ENCODE peak calls at places on chromosome 6, in seven cellular contexts. C, O, U, J, H, T and G are unnamed samples.

GRCh38 chr6:130381459-130382380 is 15.9 kb downstream of the TMEM200A start:
- DNase-seq in H (no peak), C (no peak), J (no peak), O (peak), U (no peak), T (peak), G (no peak)

GRCh38 chr6:47376930-47377329 is 67.2 kb upstream of the TNFRSF21 start:
- DNase-seq in C (no peak), T (no peak), U (no peak), H (no peak), J (no peak), O (no peak), G (no peak)

GRCh38 chr6:89611666-89612065 is 26.9 kb downstream of the LYRM2 start:
- DNase-seq in C (no peak), J (no peak), O (peak), T (peak), H (no peak), U (no peak), G (peak)

GRCh38 chr6:90495216-90495817 is 91.6 kb downstream of the MAP3K7 start:
- DNase-seq in U (no peak), O (no peak), C (peak), J (no peak), H (no peak), T (no peak), G (no peak)

GRCh38 chr6:150922137-150922536 is 56.6 kb downstream of the MTHFD1L start:
- DNase-seq in J (no peak), H (no peak), O (no peak), C (no peak), U (peak), T (no peak), G (no peak)

GRCh38 chr6:154002894-154003293 is 36.1 kb upstream of the OPRM1 start:
- DNase-seq in T (no peak), C (no peak), U (no peak), H (no peak), J (no peak), O (no peak), G (no peak)

GRCh38 chr6:158552055-158552795 is 7.7 kb upstream of the TMEM181 start:
- DNase-seq in C (no peak), T (no peak), H (no peak), J (no peak), O (no peak), U (no peak), G (no peak)

GRCh38 chr6:108650781-108651180 is 90.1 kb downstream of the FOXO3 start:
- DNase-seq in T (peak), O (no peak), U (peak), H (no peak), C (no peak), J (no peak), G (peak)

GRCh38 chr6:18099501-18099900 is 23.0 kb downstream of the NHLRC1 start:
- DNase-seq in J (no peak), O (no peak), C (no peak), H (no peak), T (no peak), U (no peak), G (no peak)

GRCh38 chr6:26183581-26184408 is 96.6 kb downstream of the HFE start:
- DNase-seq in C (peak), H (peak), U (no peak), J (no peak), T (peak), O (no peak), G (peak)

GRCh38 chr6:168584671-168585070 is 143.7 kb downstream of the SMOC2 start:
- DNase-seq in U (no peak), H (no peak), O (no peak), T (no peak), C (no peak), J (no peak), G (no peak)

GRCh38 chr6:148593130-148593812 is 153.6 kb upstream of the UST start:
- DNase-seq in H (no peak), T (no peak), J (no peak), C (no peak), O (no peak), U (peak), G (peak)

GRCh38 chr6:33427585-33428218 is 7.8 kb downstream of the SYNGAP1 start:
- DNase-seq in U (peak), T (no peak), C (peak), J (no peak), O (peak), H (peak), G (peak)

GRCh38 chr6:47661960-47662359 is 36.4 kb upstream of the ADGRF4 start:
- DNase-seq in J (no peak), U (no peak), O (no peak), C (no peak), T (no peak), H (no peak), G (no peak)

GRCh38 chr6:16286151-16286522 is 47.8 kb downstream of the GMPR start:
- DNase-seq in H (peak), C (peak), U (peak), J (peak), O (peak), T (peak), G (peak)

GRCh38 chr6:56484669-56485068 is 158.0 kb downstream of the DST start:
- DNase-seq in O (no peak), U (peak), C (no peak), J (no peak), H (no peak), T (no peak), G (peak)

GRCh38 chr6:3844097-3844463 is 5.1 kb upstream of the FAM50B start:
- DNase-seq in O (no peak), J (no peak), T (no peak), H (no peak), C (no peak), U (peak), G (peak)

GRCh38 chr6:116251568-116252384 is 2.1 kb downstream of the TSPYL4 start:
- DNase-seq in C (peak), U (no peak), J (no peak), H (no peak), O (no peak), T (no peak), G (peak)

GRCh38 chr6:14704383-14705271 is 541.2 kb upstream of the JARID2 start:
- DNase-seq in J (no peak), C (no peak), O (no peak), U (no peak), H (no peak), T (no peak), G (peak)

GRCh38 chr6:21947751-21948386 is 349.0 kb downstream of the PRL start:
- DNase-seq in O (no peak), J (no peak), H (no peak), T (no peak), C (no peak), U (peak), G (no peak)

GRCh38 chr6:4599924-4600323 is 176.3 kb upstream of the CDYL start:
- DNase-seq in T (no peak), O (no peak), H (peak), U (peak), J (peak), C (no peak), G (peak)

GRCh38 chr6:141326426-141326825 is 806.3 kb upstream of the GJE1 start:
- DNase-seq in T (no peak), C (no peak), U (peak), H (peak), J (peak), O (no peak), G (peak)

GRCh38 chr6:1598433-1598832 is 11.3 kb upstream of the FOXC1 start:
- DNase-seq in T (no peak), J (no peak), H (no peak), O (no peak), C (no peak), U (no peak), G (no peak)

GRCh38 chr6:14524319-14524718 is 406.7 kb downstream of the CD83 start:
- DNase-seq in U (no peak), T (no peak), C (no peak), J (no peak), H (no peak), O (no peak), G (peak)

GRCh38 chr6:46453221-46453620 is 38.0 kb downstream of the RCAN2 start:
- DNase-seq in O (no peak), C (no peak), T (no peak), U (no peak), J (no peak), H (no peak), G (peak)

GRCh38 chr6:79277109-79277508 is 42.6 kb upstream of the HMGN3 start:
- DNase-seq in H (no peak), U (peak), O (no peak), C (no peak), J (no peak), T (no peak), G (peak)

GRCh38 chr6:4466260-4466659 is 309.9 kb upstream of the CDYL start:
- DNase-seq in O (no peak), U (peak), T (no peak), J (no peak), H (no peak), C (no peak), G (no peak)

GRCh38 chr6:53375851-53376250 is 27.1 kb upstream of the ELOVL5 start:
- DNase-seq in O (no peak), U (no peak), J (no peak), H (no peak), T (no peak), C (no peak), G (peak)

GRCh38 chr6:150032598-150032997 is 7.3 kb upstream of the RAET1L start:
- DNase-seq in U (no peak), O (no peak), H (no peak), J (no peak), C (no peak), T (no peak), G (no peak)

GRCh38 chr6:137725949-137726348 is 141.1 kb upstream of the TNFAIP3 start:
- DNase-seq in T (no peak), H (no peak), O (no peak), C (no peak), J (no peak), U (no peak), G (no peak)

GRCh38 chr6:18122128-18123093 is at the start of gene NHLRC1:
- DNase-seq in T (no peak), O (no peak), J (no peak), C (peak), H (peak), U (peak), G (peak)

GRCh38 chr6:151721141-151721540 is 86.3 kb upstream of the ESR1 start:
- DNase-seq in T (no peak), C (no peak), H (no peak), U (no peak), O (no peak), J (no peak), G (peak)

GRCh38 chr6:107390056-107390455 is 69.3 kb downstream of the PDSS2 start:
- DNase-seq in O (no peak), T (no peak), J (no peak), C (no peak), U (no peak), H (no peak), G (no peak)

GRCh38 chr6:64553414-64553813 is 917.8 kb downstream of the PHF3 start:
- DNase-seq in J (no peak), T (peak), U (no peak), O (no peak), H (no peak), C (no peak), G (no peak)

GRCh38 chr6:170010665-170011232 is 259.3 kb downstream of the ERMARD start:
- DNase-seq in J (no peak), H (no peak), O (no peak), C (no peak), T (no peak), U (no peak), G (no peak)

GRCh38 chr6:37867756-37868446 is 48.4 kb downstream of the ZFAND3 start:
- DNase-seq in H (no peak), C (no peak), U (no peak), J (no peak), O (no peak), T (no peak), G (no peak)

GRCh38 chr6:143652840-143653239 is 24.9 kb upstream of the PHACTR2 start:
- DNase-seq in T (no peak), J (no peak), H (peak), O (no peak), U (no peak), C (no peak), G (no peak)

GRCh38 chr6:25769983-25770382 is 15.4 kb downstream of the SLC17A4 start:
- DNase-seq in J (no peak), T (no peak), O (no peak), C (no peak), H (no peak), U (peak), G (peak)

GRCh38 chr6:131101911-131102680 is 33.2 kb upstream of the AKAP7 start:
- DNase-seq in U (peak), J (no peak), H (peak), C (no peak), T (no peak), O (no peak), G (peak)

GRCh38 chr6:23021487-23021886 is 452.1 kb downstream of the HDGFL1 start:
- DNase-seq in O (no peak), J (no peak), C (no peak), U (no peak), T (no peak), H (no peak), G (no peak)

GRCh38 chr6:23013776-23014175 is 444.4 kb downstream of the HDGFL1 start:
- DNase-seq in U (peak), T (no peak), O (no peak), C (no peak), J (no peak), H (no peak), G (peak)

DNA sequence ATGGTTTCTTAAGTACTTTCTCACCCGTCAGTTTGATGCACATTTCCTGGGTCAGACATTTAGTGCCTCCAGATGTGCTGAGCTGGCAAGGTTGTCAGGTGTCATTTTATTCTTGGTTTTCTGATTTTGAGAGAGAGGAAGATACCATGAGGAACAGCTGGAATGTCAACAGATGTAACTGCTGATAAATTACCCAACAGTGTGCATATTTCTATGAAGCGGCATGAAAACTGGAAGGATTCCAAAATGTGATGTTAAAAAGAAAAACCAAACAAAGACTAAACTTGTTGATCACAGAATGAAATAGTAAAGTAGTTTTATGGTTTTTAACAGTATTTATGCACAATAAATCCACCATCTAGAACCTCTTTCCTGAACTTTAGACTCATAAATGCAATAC is 447.3 kb downstream of the HDGFL1 start:
- DNase-seq in J (no peak), C (no peak), T (no peak), O (no peak), H (no peak), U (no peak), G (no peak)
- TF ChIP-seq EZH2phosphoT487 in J (no peak), C (no peak), T (no peak), O (no peak), H (no peak), U (no peak), G (no peak)

DNA sequence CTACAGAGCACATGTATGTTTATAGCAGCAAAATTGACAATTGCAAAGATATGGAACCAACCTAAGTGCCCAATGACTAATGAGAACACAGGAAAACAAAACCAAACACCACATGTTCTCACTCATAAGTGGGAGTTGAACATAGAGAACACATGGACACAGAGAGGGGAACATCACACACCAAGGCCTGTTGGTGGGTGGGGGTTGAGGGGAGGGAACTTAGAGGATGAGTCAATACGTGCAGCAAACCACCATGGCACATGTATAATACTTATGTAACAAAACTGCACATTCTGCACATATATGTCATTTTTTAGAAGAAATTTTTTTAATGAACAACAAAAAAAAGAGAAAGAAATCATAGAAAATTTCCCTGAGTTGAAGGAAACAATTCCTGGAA is 3.9 kb downstream of the EPM2A start:
- DNase-seq in U (no peak), O (no peak), C (no peak), H (no peak), J (no peak), T (no peak), G (no peak)
- TF ChIP-seq EZH2phosphoT487 in U (no peak), O (no peak), C (no peak), H (no peak), J (no peak), T (no peak), G (no peak)

DNA sequence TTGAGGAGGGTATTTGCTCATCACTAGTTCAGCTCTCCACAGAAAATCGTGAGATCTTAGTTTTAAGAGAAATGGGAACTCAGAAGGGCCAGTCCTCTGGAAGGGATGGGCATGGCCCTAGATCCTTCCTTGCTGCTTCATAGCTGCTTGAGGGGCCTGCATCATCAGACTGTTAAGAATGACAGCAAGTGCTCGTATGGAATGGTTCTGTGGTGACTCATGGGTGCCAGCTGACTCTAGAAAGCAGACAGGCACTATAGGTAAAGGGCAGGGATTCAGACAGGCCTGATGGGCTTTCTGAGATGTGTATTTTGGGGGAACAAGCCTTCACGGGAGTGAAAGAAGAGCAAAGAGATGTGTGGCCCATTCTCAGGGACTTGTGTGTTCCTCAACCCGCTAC is 90.8 kb downstream of the MYLK4 start:
- DNase-seq in O (no peak), C (no peak), T (no peak), H (no peak), U (peak), J (no peak), G (peak)
- TF ChIP-seq EZH2phosphoT487 in O (no peak), C (no peak), T (no peak), H (no peak), U (no peak), J (no peak), G (no peak)

GRCh38 chr6:166252601-166253000 is 55.6 kb downstream of the PRR18 start:
- DNase-seq in T (no peak), O (no peak), C (no peak), U (no peak), J (no peak), H (no peak), G (no peak)

GRCh38 chr6:166257911-166258318 is 50.3 kb downstream of the PRR18 start:
- DNase-seq in U (peak), J (no peak), O (no peak), T (no peak), C (no peak), H (no peak), G (no peak)

GRCh38 chr6:166251655-166252054 is 56.5 kb downstream of the PRR18 start:
- DNase-seq in T (no peak), H (no peak), C (no peak), U (no peak), J (no peak), O (no peak), G (no peak)

GRCh38 chr6:166251196-166251595 is 57.0 kb downstream of the PRR18 start:
- DNase-seq in C (no peak), J (no peak), O (peak), U (no peak), T (no peak), H (no peak), G (no peak)

DNA sequence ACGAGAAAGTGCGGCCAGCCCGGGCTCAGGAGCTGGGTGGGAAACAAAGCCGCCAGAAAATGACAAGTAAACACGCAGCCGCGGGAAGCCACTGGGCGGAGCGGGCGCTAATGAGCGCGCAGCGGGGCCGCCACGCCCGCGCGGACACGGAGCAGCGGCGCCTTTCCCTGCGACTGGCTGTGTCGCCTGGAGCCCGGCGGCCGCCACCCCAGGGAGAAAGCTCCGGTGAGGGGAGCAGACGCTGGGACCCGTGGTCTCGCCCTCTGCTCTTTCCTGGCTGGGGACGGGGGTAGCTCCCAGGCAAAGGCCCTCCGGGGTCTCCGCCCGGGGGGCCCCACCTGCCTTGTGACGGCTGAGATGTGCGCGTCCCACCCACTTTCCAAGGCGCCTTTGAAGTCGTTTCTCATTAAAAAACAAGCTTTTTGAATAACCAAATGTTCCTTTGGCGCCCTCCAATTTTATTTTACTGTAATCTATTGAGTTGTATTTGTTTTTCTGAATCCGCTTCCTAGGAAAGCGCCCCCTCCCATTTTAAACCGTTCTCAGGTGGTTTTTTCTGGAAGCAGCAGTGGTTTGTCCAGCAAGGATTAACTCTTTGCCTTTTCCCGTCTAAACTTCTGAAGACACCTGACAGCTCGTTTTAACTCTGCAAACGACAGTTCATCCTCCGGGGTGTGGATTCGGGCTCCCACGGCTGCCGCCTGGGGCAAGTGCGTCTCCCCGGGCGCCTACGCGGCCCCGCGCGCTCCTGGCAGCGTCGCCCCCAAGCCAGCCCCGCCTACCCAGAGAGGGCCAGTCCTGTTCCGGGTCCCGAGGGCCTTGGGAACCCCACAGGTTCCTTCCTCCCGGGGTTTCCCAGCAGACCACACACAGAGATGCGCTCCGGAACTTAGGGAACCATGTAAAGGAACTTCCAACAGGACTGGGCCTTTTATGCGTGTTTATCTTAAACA is 54.6 kb downstream of the PRR18 start:
- DNase-seq in C (peak), U (no peak), T (no peak), H (peak), J (no peak), O (no peak), G (peak)
- TF ChIP-seq EZH2phosphoT487 in C (peak), U (no peak), T (no peak), H (peak), J (no peak), O (no peak), G (no peak)